ENCODE peak calls at places on chromosomes 4 and X, in four cellular contexts. S is sciatic nerve, E is HFFc6, Q is occipital lobe. L is an unnamed sample.

GRCh38 chr4:153532227-153532626 is 66.1 kb downstream of the TMEM131L start:
- DNase-seq in S (no peak), E (no peak), Q (no peak), L (no peak)

GRCh38 chrX:7107968-7108480 is 39.5 kb upstream of the STS start:
- DNase-seq in S (no peak), E (no peak), Q (no peak), L (no peak)

GRCh38 chr4:152957437-152958185 is 21.5 kb downstream of the FHDC1 start:
- DNase-seq in S (no peak), E (no peak), Q (no peak), L (no peak)

GRCh38 chrX:41337140-41337539 is 3.2 kb downstream of the DDX3X start:
- DNase-seq in S (no peak), E (no peak), Q (no peak), L (no peak)

GRCh38 chr4:158016511-158016910 is 156.3 kb downstream of the GASK1B start:
- DNase-seq in S (no peak), E (peak), Q (no peak), L (no peak)

GRCh38 chrX:103686199-103687072 is at the start of gene MORF4L2:
- DNase-seq in S (peak), E (peak), Q (peak), L (peak)

GRCh38 chrX:71167031-71167781 is 22.6 kb downstream of the NLGN3 start:
- DNase-seq in S (no peak), E (no peak), Q (no peak), L (no peak)

GRCh38 chr4:53709693-53710092 is 118.4 kb upstream of the LNX1 start:
- DNase-seq in S (no peak), E (no peak), Q (no peak), L (no peak)

GRCh38 chr4:175450446-175450845 is 361.6 kb downstream of the GPM6A start:
- DNase-seq in S (no peak), E (no peak), Q (no peak), L (no peak)

GRCh38 chrX:10095698-10096432 is 60.9 kb upstream of the CLCN4 start:
- DNase-seq in S (no peak), E (no peak), Q (no peak), L (peak)

GRCh38 chr4:185115827-185116232 is 27.2 kb upstream of the SLC25A4 start:
- DNase-seq in S (no peak), E (peak), Q (no peak), L (no peak)

GRCh38 chrX:96971812-96972211 is 88.1 kb downstream of the RPA4 start:
- DNase-seq in S (no peak), E (no peak), Q (no peak), L (no peak)

GRCh38 chr4:118888666-118889312 is at the start of gene SYNPO2:
- DNase-seq in S (peak), E (peak), Q (peak), L (peak)

GRCh38 chrX:86171366-86171765 is 23.1 kb downstream of the DACH2 start:
- DNase-seq in S (no peak), E (peak), Q (no peak), L (no peak)

GRCh38 chr4:82890602-82890912 is 396 bp downstream of the SEC31A start:
- DNase-seq in S (no peak), E (peak), Q (no peak), L (no peak)

GRCh38 chrX:2502668-2503519 is 2.1 kb upstream of the DHRSX start:
- DNase-seq in S (peak), E (peak), Q (no peak), L (peak)

GRCh38 chr4:102826105-102826889 is 1.1 kb downstream of the UBE2D3 start:
- DNase-seq in S (no peak), E (no peak), Q (no peak), L (no peak)

GRCh38 chr4:170227928-170228327 is 138.2 kb upstream of the AADAT start:
- DNase-seq in S (no peak), E (no peak), Q (no peak), L (no peak)

GRCh38 chr4:5611656-5612187 is 96.6 kb downstream of the EVC2 start:
- DNase-seq in S (no peak), E (no peak), Q (no peak), L (no peak)

GRCh38 chrX:48498374-48498809 is 10.4 kb upstream of the PORCN start:
- DNase-seq in S (no peak), E (peak), Q (no peak), L (no peak)

GRCh38 chr4:186196063-186196462 is 4.7 kb downstream of the CYP4V2 start:
- DNase-seq in S (no peak), E (no peak), Q (no peak), L (no peak)

GRCh38 chr4:81648576-81649272 is 177.0 kb upstream of the RASGEF1B start:
- DNase-seq in S (no peak), E (no peak), Q (no peak), L (no peak)

GRCh38 chrX:47230136-47230868 is 2.5 kb upstream of the USP11 start:
- DNase-seq in S (no peak), E (no peak), Q (no peak), L (peak)

GRCh38 chr4:151785484-151786157 is 24.8 kb upstream of the GATB start:
- DNase-seq in S (no peak), E (no peak), Q (no peak), L (no peak)

GRCh38 chr4:71110499-71110898 is 117.0 kb downstream of the DCK start:
- DNase-seq in S (no peak), E (no peak), Q (no peak), L (no peak)

GRCh38 chr4:94641702-94642560 is 115.8 kb upstream of the BMPR1B start:
- DNase-seq in S (no peak), E (peak), Q (no peak), L (no peak)

GRCh38 chrX:9127991-9128390 is 94.1 kb upstream of the FAM9B start:
- DNase-seq in S (no peak), E (no peak), Q (peak), L (no peak)

GRCh38 chr4:47839259-47839658 is 1.4 kb upstream of the CORIN start:
- DNase-seq in S (no peak), E (peak), Q (no peak), L (no peak)

GRCh38 chrX:149129767-149130166 is 375.3 kb downstream of the IDS start:
- DNase-seq in S (no peak), E (no peak), Q (no peak), L (no peak)

L was measured in cardiac septum.